ENCODE peak calls at places on chromosomes 13 and 19, in four cellular contexts. T is GM12878, I is WTC11, F is K562. Y is an unnamed sample.

GRCh38 chr19:38724380-38724854 is 19.9 kb downstream of the CAPN12 start:
- DNase-seq in F (no peak), T (no peak), I (no peak), Y (no peak)

GRCh38 chr19:2702170-2703076 is at the start of gene GNG7:
- DNase-seq in T (no peak), F (peak; percentile 100), I (peak; percentile 96), Y (peak; percentile 78)

GRCh38 chr19:58154287-58154678 is 3.7 kb upstream of the ZNF329 start:
- DNase-seq in I (peak; percentile 13), F (peak; percentile 6), T (no peak), Y (peak; percentile 38)

GRCh38 chr13:110887242-110887954 is 27.5 kb downstream of the ANKRD10 start:
- DNase-seq in T (no peak), F (no peak), I (no peak), Y (no peak)

GRCh38 chr19:38713227-38713649 is 31.0 kb downstream of the CAPN12 start:
- DNase-seq in T (no peak), F (no peak), I (no peak), Y (no peak)

GRCh38 chr13:114043421-114044053 is 69.7 kb upstream of the C13orf46 start:
- DNase-seq in F (no peak), T (no peak), I (no peak), Y (peak; percentile 52)

GRCh38 chr19:48635966-48636858 is 967 bp downstream of the DBP start:
- DNase-seq in T (no peak), I (no peak), F (no peak), Y (no peak)

GRCh38 chr13:27005976-27006518 is 165.6 kb downstream of the USP12 start:
- DNase-seq in I (no peak), F (no peak), T (no peak), Y (no peak)

GRCh38 chr13:113855931-113856715 is 7.8 kb downstream of the GAS6 start:
- DNase-seq in F (no peak), T (no peak), I (no peak), Y (no peak)

GRCh38 chr19:2567580-2567979 is 91.7 kb downstream of the GADD45B start:
- DNase-seq in F (no peak), T (no peak), I (peak; percentile 6), Y (no peak)

GRCh38 chr13:66972659-66973058 is 257.5 kb downstream of the PCDH9 start:
- DNase-seq in I (no peak), T (no peak), F (no peak), Y (no peak)

DNA sequence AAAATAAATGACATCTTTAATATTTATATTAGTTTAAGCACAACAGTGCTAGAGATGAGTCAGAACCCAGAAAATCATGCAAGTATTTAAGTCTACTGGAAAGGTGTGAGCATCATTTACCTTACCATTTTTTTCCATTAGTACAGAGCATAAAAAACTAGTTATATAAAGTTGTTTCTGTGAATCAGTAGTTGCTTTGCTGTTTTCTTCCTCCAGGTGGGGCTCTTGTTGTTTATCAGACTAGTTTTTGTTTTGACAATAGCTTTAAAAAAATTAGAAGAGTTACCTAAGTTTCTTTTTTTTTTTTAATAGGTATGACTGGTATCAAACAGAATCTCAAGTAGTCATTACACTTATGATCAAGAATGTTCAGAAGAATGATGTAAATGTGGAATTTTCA is 12.7 kb downstream of the SUGT1 start:
- DNase-seq in F (no peak), I (no peak), T (no peak), Y (peak; percentile 15)
- TF ChIP-seq NR2C2 in F (no peak), I (no peak), T (no peak), Y (no peak)

GRCh38 chr13:109148243-109148642 is 518.8 kb downstream of the MYO16 start:
- DNase-seq in I (no peak), T (no peak), F (no peak), Y (no peak)

GRCh38 chr13:109146912-109147624 is 517.7 kb downstream of the MYO16 start:
- DNase-seq in T (no peak), I (no peak), F (no peak), Y (no peak)

GRCh38 chr13:109144693-109145437 is 515.5 kb downstream of the MYO16 start:
- DNase-seq in T (no peak), F (no peak), I (no peak), Y (no peak)

GRCh38 chr13:109146393-109146792 is 517.0 kb downstream of the MYO16 start:
- DNase-seq in I (no peak), F (no peak), T (no peak), Y (no peak)

DNA sequence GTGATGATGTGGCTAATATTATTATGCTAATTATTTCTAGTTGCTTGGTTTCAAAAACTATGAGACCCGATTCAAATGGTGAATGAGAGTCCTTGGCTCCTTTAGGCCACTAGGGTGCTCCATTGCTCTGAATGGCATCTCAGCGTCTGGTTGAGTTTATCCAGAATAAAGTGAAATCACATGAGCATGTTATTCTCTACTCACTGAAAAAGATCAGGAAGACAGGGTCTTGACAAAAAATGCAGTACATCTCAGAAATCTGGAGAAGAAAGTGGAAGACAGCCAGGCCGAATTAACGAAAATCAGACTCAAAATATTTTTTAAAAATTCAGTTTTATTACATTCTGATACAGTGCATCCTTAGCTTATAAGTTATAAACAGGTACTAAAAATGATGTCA is 516.2 kb downstream of the MYO16 start:
- DNase-seq in F (peak; percentile 15), T (no peak), I (no peak), Y (peak; percentile 13)
- TF ChIP-seq NR2C2 in F (no peak), T (no peak), I (no peak), Y (no peak)

DNA sequence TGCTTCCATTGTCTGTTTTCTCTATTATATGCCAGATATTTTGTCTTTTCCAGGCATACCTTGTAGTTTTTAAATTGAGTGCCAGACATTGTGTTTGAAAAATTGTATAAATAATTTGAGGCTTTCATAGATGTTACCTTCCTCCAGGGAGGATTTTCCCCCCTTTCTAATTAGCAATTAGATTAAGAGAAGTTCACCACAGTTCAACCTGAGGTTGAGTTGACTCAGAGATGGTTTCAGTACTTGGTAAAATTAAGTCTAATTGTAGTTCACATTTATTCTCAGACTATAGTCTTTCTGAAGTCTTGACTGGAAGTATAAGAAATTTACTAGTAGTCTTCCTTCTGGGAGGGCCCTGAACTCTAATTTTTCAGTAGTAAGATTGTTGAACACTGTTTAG is 104.1 kb upstream of the SCEL start:
- DNase-seq in T (peak; percentile 42), I (no peak), F (no peak), Y (no peak)
- TF ChIP-seq NR2C2 in T (no peak), I (no peak), F (no peak), Y (no peak)

DNA sequence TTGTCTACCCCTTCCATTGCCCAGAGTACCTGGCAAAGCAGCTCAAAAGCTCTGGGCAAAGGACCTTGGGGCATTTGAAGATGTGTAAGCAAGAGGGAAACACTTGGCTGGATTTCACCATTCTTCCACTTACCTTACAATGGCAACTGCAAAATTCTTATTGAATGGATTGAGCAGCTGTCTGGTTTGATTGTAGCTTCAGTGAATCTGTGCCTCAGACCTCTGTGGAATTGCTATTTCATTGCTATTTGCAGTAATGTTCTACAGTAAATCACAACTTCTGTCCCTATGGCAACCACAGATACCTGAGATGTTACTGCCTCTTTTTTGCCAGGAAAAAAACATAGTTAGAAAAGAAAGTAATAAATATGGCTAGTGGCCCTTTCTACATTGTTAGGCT is 519.6 kb downstream of the SUCLA2 start:
- DNase-seq in T (no peak), F (no peak), I (no peak), Y (no peak)
- TF ChIP-seq NR2C2 in T (no peak), F (no peak), I (no peak), Y (no peak)

DNA sequence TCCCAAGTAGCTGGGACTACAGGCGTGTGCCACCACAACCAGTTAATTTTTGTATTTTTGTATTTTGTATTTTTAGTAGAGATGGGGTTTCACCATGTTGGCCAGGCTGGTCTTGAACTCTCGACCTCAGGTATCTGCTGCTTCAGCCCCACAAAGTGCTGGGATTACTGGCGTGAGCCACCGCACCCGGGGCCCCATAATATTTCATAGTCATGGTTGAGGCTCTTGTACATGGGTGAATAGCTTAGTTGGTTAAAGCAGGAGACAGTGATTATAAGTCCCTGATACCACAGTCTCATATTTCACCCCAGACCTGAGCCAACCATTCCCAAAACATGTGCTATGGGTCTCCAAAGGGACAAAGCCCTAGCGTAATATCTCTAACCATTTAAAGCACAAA is 26.1 kb downstream of the MBNL2 start:
- DNase-seq in I (no peak), F (no peak), T (no peak), Y (no peak)
- TF ChIP-seq NR2C2 in I (no peak), F (no peak), T (no peak), Y (no peak)

DNA sequence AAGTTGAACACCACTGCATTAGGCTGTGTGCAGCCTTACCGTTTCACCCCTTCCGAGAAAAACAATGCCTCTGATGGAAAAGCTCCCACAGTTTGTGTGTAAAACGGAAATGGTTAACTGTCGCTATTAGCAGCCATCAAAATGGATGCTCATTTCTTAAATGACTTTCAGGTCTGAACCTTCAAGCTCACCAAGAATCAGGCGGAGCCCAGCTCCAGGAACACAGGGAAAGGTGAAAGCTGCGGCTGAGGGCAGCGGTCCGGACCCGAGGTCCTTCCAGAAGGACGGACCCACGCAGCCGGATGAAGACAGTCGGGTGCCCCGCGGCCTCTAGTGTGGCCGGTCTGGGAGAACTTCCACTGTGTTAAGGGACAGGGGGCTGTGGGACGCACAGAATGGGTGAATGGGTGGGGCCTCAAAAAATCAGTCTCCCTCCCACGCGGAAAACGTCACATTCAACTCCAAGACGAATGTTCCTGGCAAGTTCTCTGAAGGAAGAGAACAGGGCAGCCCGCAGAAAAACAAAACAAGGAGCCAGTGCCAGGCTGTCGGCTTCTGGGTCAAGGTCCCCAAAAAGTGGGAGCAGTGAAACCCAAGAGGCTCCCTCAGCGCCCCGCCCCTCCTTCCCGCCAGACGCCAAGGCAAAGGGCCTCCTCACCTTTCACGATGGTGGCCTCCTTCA is 4.9 kb downstream of the IRS2 start:
- DNase-seq in F (no peak), I (no peak), T (no peak), Y (no peak)
- TF ChIP-seq NR2C2 in F (no peak), I (no peak), T (no peak), Y (no peak)

DNA sequence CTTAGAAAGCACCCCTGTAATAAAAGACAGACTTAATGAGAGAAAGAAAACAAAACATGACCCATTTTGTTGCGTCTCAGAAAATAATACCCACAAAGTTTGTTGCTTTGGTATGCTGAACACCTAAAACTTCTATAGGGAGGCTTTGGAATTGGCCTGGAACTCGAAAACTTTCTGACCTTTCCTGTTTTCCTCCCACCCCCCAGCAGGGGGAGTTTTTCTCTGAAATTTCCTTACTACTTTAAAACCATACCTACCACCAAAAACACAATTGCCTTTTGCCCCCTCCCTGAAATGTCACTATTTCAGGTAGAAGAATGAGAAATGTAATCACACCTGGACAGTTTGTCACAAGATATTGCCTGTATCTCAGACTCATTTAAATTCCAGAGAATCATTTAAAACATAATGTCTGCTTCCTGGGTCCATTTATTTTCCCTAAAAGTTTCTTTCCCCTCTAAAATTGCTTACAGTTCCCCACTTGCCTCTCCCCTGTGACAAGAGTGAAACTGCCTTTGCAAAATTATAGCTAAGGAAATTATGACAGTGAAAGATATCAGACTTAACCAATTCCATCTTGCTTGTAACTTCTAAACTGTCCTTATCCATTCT is 2700.2 kb downstream of the PCDH9 start:
- DNase-seq in F (peak; percentile 6), T (no peak), I (peak; percentile 36), Y (peak; percentile 9)
- TF ChIP-seq NR2C2 in F (no peak), T (no peak), I (no peak), Y (no peak)

Y was measured in HepG2.